ENCODE peak calls at places on chromosome 9, in six cellular contexts. I is posterior vena cava, W is GM10248, G is iPS DF 19.7, F is T-helper 2 cell, N is neural progenitor cell. T is an unnamed sample.

GRCh38 chr9:81490605-81491331 is 198.6 kb downstream of the TLE1 start:
- DNase-seq in I (no peak), W (no peak), G (no peak), F (no peak), N (no peak), T (no peak)

GRCh38 chr9:109639666-109640231 is 140.2 kb upstream of the PALM2AKAP2 start:
- DNase-seq in I (no peak), W (no peak), G (no peak), F (no peak), N (peak), T (no peak)

GRCh38 chr9:31119882-31120481 is 1264.5 kb upstream of the ACO1 start:
- DNase-seq in I (no peak), W (peak), G (no peak), F (peak), N (peak), T (no peak)

GRCh38 chr9:105264380-105264779 is 19.9 kb downstream of the SLC44A1 start:
- DNase-seq in I (no peak), W (no peak), G (no peak), F (no peak), N (no peak), T (no peak)

GRCh38 chr9:4581031-4581760 is 80.9 kb upstream of the PLPP6 start:
- DNase-seq in I (no peak), W (no peak), G (no peak), F (no peak), N (no peak), T (no peak)

GRCh38 chr9:77819672-77820071 is 171.6 kb upstream of the GNA14 start:
- DNase-seq in I (no peak), W (no peak), G (no peak), F (no peak), N (no peak), T (no peak)

GRCh38 chr9:120893585-120893857 is 16.5 kb upstream of the PHF19 start:
- DNase-seq in I (no peak), W (no peak), G (no peak), F (no peak), N (no peak), T (no peak)

GRCh38 chr9:131297903-131298302 is 8.4 kb downstream of the PLPP7 start:
- DNase-seq in I (no peak), W (no peak), G (no peak), F (no peak), N (no peak), T (no peak)

GRCh38 chr9:91197232-91198181 is 164.2 kb downstream of the AUH start:
- DNase-seq in I (peak), W (no peak), G (no peak), F (no peak), N (no peak), T (no peak)

GRCh38 chr9:70677336-70677735 is 262.9 kb upstream of the KLF9 start:
- DNase-seq in I (no peak), W (no peak), G (no peak), F (no peak), N (no peak), T (no peak)

GRCh38 chr9:131804826-131805225 is 65.0 kb upstream of the RAPGEF1 start:
- DNase-seq in I (peak), W (no peak), G (no peak), F (no peak), N (no peak), T (no peak)

GRCh38 chr9:68844623-68845612 is 139.9 kb downstream of the PIP5K1B start:
- DNase-seq in I (no peak), W (peak), G (no peak), F (no peak), N (peak), T (no peak)

GRCh38 chr9:110928604-110929003 is 109.7 kb downstream of the LPAR1 start:
- DNase-seq in I (no peak), W (no peak), G (no peak), F (no peak), N (no peak), T (no peak)

GRCh38 chr9:136886610-136887597 is 588 bp downstream of the TRAF2 start:
- DNase-seq in I (no peak), W (peak), G (no peak), F (peak), N (peak), T (peak)

GRCh38 chr9:113508111-113508749 is 44.7 kb downstream of the RGS3 start:
- DNase-seq in I (no peak), W (no peak), G (no peak), F (no peak), N (no peak), T (no peak)

GRCh38 chr9:113581865-113582697 is 118.6 kb downstream of the RGS3 start:
- DNase-seq in I (peak), W (peak), G (no peak), F (peak), N (no peak), T (peak)

GRCh38 chr9:116549061-116549664 is 137.9 kb upstream of the TRIM32 start:
- DNase-seq in I (peak), W (no peak), G (no peak), F (no peak), N (no peak), T (no peak)

GRCh38 chr9:121249563-121249962 is 18.4 kb upstream of the GSN start:
- DNase-seq in I (no peak), W (peak), G (no peak), F (no peak), N (no peak), T (no peak)

GRCh38 chr9:27377147-27377807 is 80.3 kb upstream of the EQTN start:
- DNase-seq in I (no peak), W (no peak), G (no peak), F (no peak), N (no peak), T (no peak)

GRCh38 chr9:92714787-92715487 is 45.0 kb upstream of the IPPK start:
- DNase-seq in I (no peak), W (no peak), G (no peak), F (no peak), N (no peak), T (no peak)

GRCh38 chr9:36924071-36924470 is 110.0 kb downstream of the PAX5 start:
- DNase-seq in I (no peak), W (no peak), G (no peak), F (no peak), N (no peak), T (no peak)

GRCh38 chr9:121682201-121682600 is 30.8 kb downstream of the DAB2IP start:
- DNase-seq in I (peak), W (no peak), G (no peak), F (no peak), N (no peak), T (no peak)

GRCh38 chr9:18543406-18543965 is 69.5 kb downstream of the ADAMTSL1 start:
- DNase-seq in I (no peak), W (no peak), G (no peak), F (no peak), N (no peak), T (no peak)

GRCh38 chr9:99050292-99050911 is 54.5 kb upstream of the TGFBR1 start:
- DNase-seq in I (no peak), W (no peak), G (no peak), F (no peak), N (no peak), T (no peak)

GRCh38 chr9:109181284-109181683 is 14.2 kb upstream of the FRRS1L start:
- DNase-seq in I (no peak), W (peak), G (no peak), F (no peak), N (no peak), T (peak)

GRCh38 chr9:132694144-132694543 is 23.9 kb downstream of the GTF3C4 start:
- DNase-seq in I (no peak), W (no peak), G (no peak), F (no peak), N (peak), T (peak)